ENCODE peak calls at places on chromosome 22, in nine cellular contexts. One of them, this sample, is unnamed.

GRCh38 chr22:22168190-22168940 is 76.2 kb upstream of the VPREB1 start:
- DNase-seq in NCI-H2029: peak; percentile 78
- DNase-seq in iPS DF 6.9: peak; percentile 52
- DNase-seq in psoas muscle: no peak
- DNase-seq in activated T-cell treated with anti-CD3 and anti-CD28 coated beads for 1 hour: no peak
- DNase-seq in naive thymus-derived CD8-positive, alpha-beta T cell: peak; percentile 7
- DNase-seq in AG20443: no peak
- DNase-seq in NCI-H345: no peak
- DNase-seq in activated B cell treated with CpG ODN at 0.5 μM for 24 hours: peak; percentile 31
- DNase-seq in this sample: peak; percentile 38

GRCh38 chr22:19239464-19239863 is 52.1 kb downstream of the CLTCL1 start:
- DNase-seq in NCI-H2029: no peak
- DNase-seq in iPS DF 6.9: no peak
- DNase-seq in psoas muscle: no peak
- DNase-seq in activated T-cell treated with anti-CD3 and anti-CD28 coated beads for 1 hour: no peak
- DNase-seq in naive thymus-derived CD8-positive, alpha-beta T cell: no peak
- DNase-seq in AG20443: peak; percentile 6
- DNase-seq in NCI-H345: no peak
- DNase-seq in activated B cell treated with CpG ODN at 0.5 μM for 24 hours: no peak
- DNase-seq in this sample: no peak

GRCh38 chr22:47419239-47419638 is 656.8 kb downstream of the TBC1D22A start:
- DNase-seq in NCI-H2029: no peak
- DNase-seq in iPS DF 6.9: no peak
- DNase-seq in psoas muscle: no peak
- DNase-seq in activated T-cell treated with anti-CD3 and anti-CD28 coated beads for 1 hour: no peak
- DNase-seq in naive thymus-derived CD8-positive, alpha-beta T cell: no peak
- DNase-seq in AG20443: no peak
- DNase-seq in NCI-H345: no peak
- DNase-seq in activated B cell treated with CpG ODN at 0.5 μM for 24 hours: no peak
- DNase-seq in this sample: no peak

GRCh38 chr22:37197451-37198289 is 9.6 kb upstream of the C1QTNF6 start:
- DNase-seq in NCI-H2029: peak; percentile 91
- DNase-seq in iPS DF 6.9: no peak
- DNase-seq in psoas muscle: peak; percentile 69
- DNase-seq in activated T-cell treated with anti-CD3 and anti-CD28 coated beads for 1 hour: no peak
- DNase-seq in naive thymus-derived CD8-positive, alpha-beta T cell: no peak
- DNase-seq in AG20443: peak; percentile 64
- DNase-seq in NCI-H345: no peak
- DNase-seq in activated B cell treated with CpG ODN at 0.5 μM for 24 hours: no peak
- DNase-seq in this sample: peak; percentile 60

GRCh38 chr22:22346401-22347107 is 102.0 kb downstream of the VPREB1 start:
- DNase-seq in NCI-H2029: no peak
- DNase-seq in iPS DF 6.9: no peak
- DNase-seq in psoas muscle: no peak
- DNase-seq in activated T-cell treated with anti-CD3 and anti-CD28 coated beads for 1 hour: no peak
- DNase-seq in naive thymus-derived CD8-positive, alpha-beta T cell: no peak
- DNase-seq in AG20443: no peak
- DNase-seq in NCI-H345: no peak
- DNase-seq in activated B cell treated with CpG ODN at 0.5 μM for 24 hours: no peak
- DNase-seq in this sample: no peak

GRCh38 chr22:20013382-20013871 is 3.2 kb downstream of the ARVCF start:
- DNase-seq in NCI-H2029: no peak
- DNase-seq in iPS DF 6.9: no peak
- DNase-seq in psoas muscle: peak; percentile 66
- DNase-seq in activated T-cell treated with anti-CD3 and anti-CD28 coated beads for 1 hour: peak; percentile 9
- DNase-seq in naive thymus-derived CD8-positive, alpha-beta T cell: peak; percentile 44
- DNase-seq in AG20443: peak; percentile 76
- DNase-seq in NCI-H345: peak; percentile 23
- DNase-seq in activated B cell treated with CpG ODN at 0.5 μM for 24 hours: peak; percentile 43
- DNase-seq in this sample: peak; percentile 57

GRCh38 chr22:31605851-31606585 is 56.0 kb downstream of the PISD start:
- DNase-seq in NCI-H2029: no peak
- DNase-seq in iPS DF 6.9: no peak
- DNase-seq in psoas muscle: no peak
- DNase-seq in activated T-cell treated with anti-CD3 and anti-CD28 coated beads for 1 hour: no peak
- DNase-seq in naive thymus-derived CD8-positive, alpha-beta T cell: no peak
- DNase-seq in AG20443: no peak
- DNase-seq in NCI-H345: no peak
- DNase-seq in activated B cell treated with CpG ODN at 0.5 μM for 24 hours: no peak
- DNase-seq in this sample: no peak

GRCh38 chr22:36198936-36199616 is 2.5 kb downstream of the APOL4 start:
- DNase-seq in NCI-H2029: no peak
- DNase-seq in iPS DF 6.9: no peak
- DNase-seq in psoas muscle: no peak
- DNase-seq in activated T-cell treated with anti-CD3 and anti-CD28 coated beads for 1 hour: no peak
- DNase-seq in naive thymus-derived CD8-positive, alpha-beta T cell: no peak
- DNase-seq in AG20443: no peak
- DNase-seq in NCI-H345: no peak
- DNase-seq in activated B cell treated with CpG ODN at 0.5 μM for 24 hours: no peak
- DNase-seq in this sample: no peak

GRCh38 chr22:35620624-35621245 is 3.6 kb upstream of the MB start:
- DNase-seq in NCI-H2029: peak; percentile 31
- DNase-seq in iPS DF 6.9: no peak
- DNase-seq in psoas muscle: no peak
- DNase-seq in activated T-cell treated with anti-CD3 and anti-CD28 coated beads for 1 hour: no peak
- DNase-seq in naive thymus-derived CD8-positive, alpha-beta T cell: no peak
- DNase-seq in AG20443: peak; percentile 65
- DNase-seq in NCI-H345: peak; percentile 20
- DNase-seq in activated B cell treated with CpG ODN at 0.5 μM for 24 hours: no peak
- DNase-seq in this sample: peak; percentile 43

GRCh38 chr22:47422736-47423135 is 660.3 kb downstream of the TBC1D22A start:
- DNase-seq in NCI-H2029: no peak
- DNase-seq in iPS DF 6.9: no peak
- DNase-seq in psoas muscle: no peak
- DNase-seq in activated T-cell treated with anti-CD3 and anti-CD28 coated beads for 1 hour: no peak
- DNase-seq in naive thymus-derived CD8-positive, alpha-beta T cell: no peak
- DNase-seq in AG20443: no peak
- DNase-seq in NCI-H345: no peak
- DNase-seq in activated B cell treated with CpG ODN at 0.5 μM for 24 hours: no peak
- DNase-seq in this sample: no peak

GRCh38 chr22:50576806-50577696 is 1.2 kb downstream of the CPT1B start:
- DNase-seq in NCI-H2029: no peak
- DNase-seq in iPS DF 6.9: no peak
- DNase-seq in psoas muscle: no peak
- DNase-seq in activated T-cell treated with anti-CD3 and anti-CD28 coated beads for 1 hour: no peak
- DNase-seq in naive thymus-derived CD8-positive, alpha-beta T cell: no peak
- DNase-seq in AG20443: no peak
- DNase-seq in NCI-H345: no peak
- DNase-seq in activated B cell treated with CpG ODN at 0.5 μM for 24 hours: no peak
- DNase-seq in this sample: no peak

GRCh38 chr22:44623771-44624510 is 78.1 kb upstream of the PRR5 start:
- DNase-seq in NCI-H2029: no peak
- DNase-seq in iPS DF 6.9: no peak
- DNase-seq in psoas muscle: no peak
- DNase-seq in activated T-cell treated with anti-CD3 and anti-CD28 coated beads for 1 hour: no peak
- DNase-seq in naive thymus-derived CD8-positive, alpha-beta T cell: no peak
- DNase-seq in AG20443: peak; percentile 58
- DNase-seq in NCI-H345: no peak
- DNase-seq in activated B cell treated with CpG ODN at 0.5 μM for 24 hours: no peak
- DNase-seq in this sample: no peak

GRCh38 chr22:20725987-20726558 is 47.8 kb upstream of the SERPIND1 start:
- DNase-seq in NCI-H2029: no peak
- DNase-seq in iPS DF 6.9: no peak
- DNase-seq in psoas muscle: no peak
- DNase-seq in activated T-cell treated with anti-CD3 and anti-CD28 coated beads for 1 hour: no peak
- DNase-seq in naive thymus-derived CD8-positive, alpha-beta T cell: no peak
- DNase-seq in AG20443: no peak
- DNase-seq in NCI-H345: no peak
- DNase-seq in activated B cell treated with CpG ODN at 0.5 μM for 24 hours: no peak
- DNase-seq in this sample: no peak

GRCh38 chr22:27107824-27108223 is 450.4 kb downstream of the MIAT start:
- DNase-seq in NCI-H2029: peak; percentile 79
- DNase-seq in iPS DF 6.9: no peak
- DNase-seq in psoas muscle: peak; percentile 73
- DNase-seq in activated T-cell treated with anti-CD3 and anti-CD28 coated beads for 1 hour: no peak
- DNase-seq in naive thymus-derived CD8-positive, alpha-beta T cell: no peak
- DNase-seq in AG20443: peak; percentile 73
- DNase-seq in NCI-H345: peak; percentile 64
- DNase-seq in activated B cell treated with CpG ODN at 0.5 μM for 24 hours: no peak
- DNase-seq in this sample: peak; percentile 38

GRCh38 chr22:50144005-50144614 is 26.4 kb upstream of the PANX2 start:
- DNase-seq in NCI-H2029: no peak
- DNase-seq in iPS DF 6.9: no peak
- DNase-seq in psoas muscle: no peak
- DNase-seq in activated T-cell treated with anti-CD3 and anti-CD28 coated beads for 1 hour: no peak
- DNase-seq in naive thymus-derived CD8-positive, alpha-beta T cell: no peak
- DNase-seq in AG20443: no peak
- DNase-seq in NCI-H345: no peak
- DNase-seq in activated B cell treated with CpG ODN at 0.5 μM for 24 hours: no peak
- DNase-seq in this sample: no peak

GRCh38 chr22:49996532-49997220 is 15.9 kb downstream of the IL17REL start:
- DNase-seq in NCI-H2029: no peak
- DNase-seq in iPS DF 6.9: no peak
- DNase-seq in psoas muscle: no peak
- DNase-seq in activated T-cell treated with anti-CD3 and anti-CD28 coated beads for 1 hour: no peak
- DNase-seq in naive thymus-derived CD8-positive, alpha-beta T cell: no peak
- DNase-seq in AG20443: no peak
- DNase-seq in NCI-H345: no peak
- DNase-seq in activated B cell treated with CpG ODN at 0.5 μM for 24 hours: no peak
- DNase-seq in this sample: no peak

GRCh38 chr22:46767249-46767985 is 5.0 kb downstream of the TBC1D22A start:
- DNase-seq in NCI-H2029: no peak
- DNase-seq in iPS DF 6.9: no peak
- DNase-seq in psoas muscle: no peak
- DNase-seq in activated T-cell treated with anti-CD3 and anti-CD28 coated beads for 1 hour: no peak
- DNase-seq in naive thymus-derived CD8-positive, alpha-beta T cell: no peak
- DNase-seq in AG20443: no peak
- DNase-seq in NCI-H345: no peak
- DNase-seq in activated B cell treated with CpG ODN at 0.5 μM for 24 hours: no peak
- DNase-seq in this sample: no peak

GRCh38 chr22:27857441-27857840 is 55.9 kb upstream of the MN1 start:
- DNase-seq in NCI-H2029: no peak
- DNase-seq in iPS DF 6.9: no peak
- DNase-seq in psoas muscle: peak; percentile 39
- DNase-seq in activated T-cell treated with anti-CD3 and anti-CD28 coated beads for 1 hour: no peak
- DNase-seq in naive thymus-derived CD8-positive, alpha-beta T cell: no peak
- DNase-seq in AG20443: peak; percentile 87
- DNase-seq in NCI-H345: no peak
- DNase-seq in activated B cell treated with CpG ODN at 0.5 μM for 24 hours: no peak
- DNase-seq in this sample: no peak

GRCh38 chr22:23751441-23751996 is 607 bp upstream of the ZNF70 start:
- DNase-seq in NCI-H2029: no peak
- DNase-seq in iPS DF 6.9: no peak
- DNase-seq in psoas muscle: peak; percentile 47
- DNase-seq in activated T-cell treated with anti-CD3 and anti-CD28 coated beads for 1 hour: no peak
- DNase-seq in naive thymus-derived CD8-positive, alpha-beta T cell: no peak
- DNase-seq in AG20443: no peak
- DNase-seq in NCI-H345: peak; percentile 43
- DNase-seq in activated B cell treated with CpG ODN at 0.5 μM for 24 hours: no peak
- DNase-seq in this sample: no peak

GRCh38 chr22:46086577-46087335 is 63.6 kb upstream of the PPARA start:
- DNase-seq in NCI-H2029: no peak
- DNase-seq in iPS DF 6.9: no peak
- DNase-seq in psoas muscle: peak; percentile 47
- DNase-seq in activated T-cell treated with anti-CD3 and anti-CD28 coated beads for 1 hour: no peak
- DNase-seq in naive thymus-derived CD8-positive, alpha-beta T cell: no peak
- DNase-seq in AG20443: no peak
- DNase-seq in NCI-H345: no peak
- DNase-seq in activated B cell treated with CpG ODN at 0.5 μM for 24 hours: no peak
- DNase-seq in this sample: no peak

GRCh38 chr22:37331034-37331428 is 48.7 kb downstream of the CYTH4 start:
- DNase-seq in NCI-H2029: no peak
- DNase-seq in iPS DF 6.9: no peak
- DNase-seq in psoas muscle: no peak
- DNase-seq in activated T-cell treated with anti-CD3 and anti-CD28 coated beads for 1 hour: no peak
- DNase-seq in naive thymus-derived CD8-positive, alpha-beta T cell: no peak
- DNase-seq in AG20443: peak; percentile 86
- DNase-seq in NCI-H345: no peak
- DNase-seq in activated B cell treated with CpG ODN at 0.5 μM for 24 hours: no peak
- DNase-seq in this sample: peak; percentile 30

GRCh38 chr22:37807410-37808293 is at the start of gene GCAT:
- DNase-seq in NCI-H2029: peak; percentile 91
- DNase-seq in iPS DF 6.9: no peak
- DNase-seq in psoas muscle: peak; percentile 96
- DNase-seq in activated T-cell treated with anti-CD3 and anti-CD28 coated beads for 1 hour: peak; percentile 77
- DNase-seq in naive thymus-derived CD8-positive, alpha-beta T cell: peak; percentile 87
- DNase-seq in AG20443: peak; percentile 99
- DNase-seq in NCI-H345: peak; percentile 93
- DNase-seq in activated B cell treated with CpG ODN at 0.5 μM for 24 hours: peak; percentile 73
- DNase-seq in this sample: peak; percentile 94

GRCh38 chr22:40510965-40511364 is 125.6 kb downstream of the MRTFA start:
- DNase-seq in NCI-H2029: no peak
- DNase-seq in iPS DF 6.9: no peak
- DNase-seq in psoas muscle: no peak
- DNase-seq in activated T-cell treated with anti-CD3 and anti-CD28 coated beads for 1 hour: no peak
- DNase-seq in naive thymus-derived CD8-positive, alpha-beta T cell: no peak
- DNase-seq in AG20443: no peak
- DNase-seq in NCI-H345: no peak
- DNase-seq in activated B cell treated with CpG ODN at 0.5 μM for 24 hours: no peak
- DNase-seq in this sample: no peak

GRCh38 chr22:41009222-41009948 is 58.2 kb downstream of the RBX1 start:
- DNase-seq in NCI-H2029: peak; percentile 2
- DNase-seq in iPS DF 6.9: no peak
- DNase-seq in psoas muscle: no peak
- DNase-seq in activated T-cell treated with anti-CD3 and anti-CD28 coated beads for 1 hour: no peak
- DNase-seq in naive thymus-derived CD8-positive, alpha-beta T cell: no peak
- DNase-seq in AG20443: peak; percentile 49
- DNase-seq in NCI-H345: peak; percentile 2
- DNase-seq in activated B cell treated with CpG ODN at 0.5 μM for 24 hours: no peak
- DNase-seq in this sample: no peak

GRCh38 chr22:40741116-40741515 is 61.8 kb downstream of the MCHR1 start:
- DNase-seq in NCI-H2029: no peak
- DNase-seq in iPS DF 6.9: no peak
- DNase-seq in psoas muscle: no peak
- DNase-seq in activated T-cell treated with anti-CD3 and anti-CD28 coated beads for 1 hour: no peak
- DNase-seq in naive thymus-derived CD8-positive, alpha-beta T cell: no peak
- DNase-seq in AG20443: no peak
- DNase-seq in NCI-H345: no peak
- DNase-seq in activated B cell treated with CpG ODN at 0.5 μM for 24 hours: no peak
- DNase-seq in this sample: no peak

GRCh38 chr22:28155808-28156207 is 236.8 kb upstream of the PITPNB start:
- DNase-seq in NCI-H2029: no peak
- DNase-seq in iPS DF 6.9: no peak
- DNase-seq in psoas muscle: no peak
- DNase-seq in activated T-cell treated with anti-CD3 and anti-CD28 coated beads for 1 hour: no peak
- DNase-seq in naive thymus-derived CD8-positive, alpha-beta T cell: no peak
- DNase-seq in AG20443: no peak
- DNase-seq in NCI-H345: no peak
- DNase-seq in activated B cell treated with CpG ODN at 0.5 μM for 24 hours: no peak
- DNase-seq in this sample: no peak

GRCh38 chr22:24952837-24953293 is 349 bp downstream of the KIAA1671 start:
- DNase-seq in NCI-H2029: peak; percentile 36
- DNase-seq in iPS DF 6.9: no peak
- DNase-seq in psoas muscle: peak; percentile 47
- DNase-seq in activated T-cell treated with anti-CD3 and anti-CD28 coated beads for 1 hour: no peak
- DNase-seq in naive thymus-derived CD8-positive, alpha-beta T cell: no peak
- DNase-seq in AG20443: peak; percentile 78
- DNase-seq in NCI-H345: peak; percentile 36
- DNase-seq in activated B cell treated with CpG ODN at 0.5 μM for 24 hours: no peak
- DNase-seq in this sample: peak; percentile 34

GRCh38 chr22:31635638-31636306 is 26.2 kb downstream of the PISD start:
- DNase-seq in NCI-H2029: no peak
- DNase-seq in iPS DF 6.9: no peak
- DNase-seq in psoas muscle: no peak
- DNase-seq in activated T-cell treated with anti-CD3 and anti-CD28 coated beads for 1 hour: no peak
- DNase-seq in naive thymus-derived CD8-positive, alpha-beta T cell: no peak
- DNase-seq in AG20443: no peak
- DNase-seq in NCI-H345: no peak
- DNase-seq in activated B cell treated with CpG ODN at 0.5 μM for 24 hours: no peak
- DNase-seq in this sample: no peak

GRCh38 chr22:46592390-46592872 is 27.8 kb upstream of the GRAMD4 start:
- DNase-seq in NCI-H2029: no peak
- DNase-seq in iPS DF 6.9: no peak
- DNase-seq in psoas muscle: peak; percentile 56
- DNase-seq in activated T-cell treated with anti-CD3 and anti-CD28 coated beads for 1 hour: no peak
- DNase-seq in naive thymus-derived CD8-positive, alpha-beta T cell: peak; percentile 17
- DNase-seq in AG20443: peak; percentile 83
- DNase-seq in NCI-H345: no peak
- DNase-seq in activated B cell treated with CpG ODN at 0.5 μM for 24 hours: peak; percentile 64
- DNase-seq in this sample: no peak

GRCh38 chr22:41782316-41782715 is 18.2 kb upstream of the CCDC134 start:
- DNase-seq in NCI-H2029: no peak
- DNase-seq in iPS DF 6.9: no peak
- DNase-seq in psoas muscle: no peak
- DNase-seq in activated T-cell treated with anti-CD3 and anti-CD28 coated beads for 1 hour: no peak
- DNase-seq in naive thymus-derived CD8-positive, alpha-beta T cell: peak; percentile 13
- DNase-seq in AG20443: no peak
- DNase-seq in NCI-H345: no peak
- DNase-seq in activated B cell treated with CpG ODN at 0.5 μM for 24 hours: no peak
- DNase-seq in this sample: no peak

GRCh38 chr22:31044262-31044861 is 36.8 kb upstream of the SMTN start:
- DNase-seq in NCI-H2029: no peak
- DNase-seq in iPS DF 6.9: no peak
- DNase-seq in psoas muscle: peak; percentile 69
- DNase-seq in activated T-cell treated with anti-CD3 and anti-CD28 coated beads for 1 hour: no peak
- DNase-seq in naive thymus-derived CD8-positive, alpha-beta T cell: no peak
- DNase-seq in AG20443: no peak
- DNase-seq in NCI-H345: no peak
- DNase-seq in activated B cell treated with CpG ODN at 0.5 μM for 24 hours: no peak
- DNase-seq in this sample: no peak

This sample was measured in NCI-H1092 treated with DMSO at 0.1 percent for 48 hours.